ENCODE peak calls at places on chromosomes 1 and 21, in five cellular contexts. S is GM10248, B is bronchial epithelial cell, A is amniotic stem cell, K is GM06990. N is an unnamed sample.

GRCh38 chr1:235648954-235649721 is 446 bp downstream of the GNG4 start:
- DNase-seq in S (peak), B (peak), A (peak), K (no peak), N (peak)

GRCh38 chr1:94597701-94598100 is 56.1 kb upstream of the F3 start:
- DNase-seq in S (no peak), B (peak), A (no peak), K (no peak), N (no peak)

GRCh38 chr1:154193821-154194220 is 1.9 kb upstream of the TPM3 start:
- DNase-seq in S (no peak), B (peak), A (no peak), K (no peak), N (no peak)

GRCh38 chr1:44049839-44050238 is 18.6 kb upstream of the SLC6A9 start:
- DNase-seq in S (no peak), B (peak), A (peak), K (no peak), N (no peak)

GRCh38 chr1:167738158-167738557 is 16.4 kb downstream of the MPZL1 start:
- DNase-seq in S (no peak), B (no peak), A (no peak), K (no peak), N (no peak)

GRCh38 chr1:227586733-227587132 is 23.4 kb downstream of the ZNF678 start:
- DNase-seq in S (no peak), B (no peak), A (no peak), K (no peak), N (no peak)

GRCh38 chr1:185917646-185918045 is 183.5 kb downstream of the HMCN1 start:
- DNase-seq in S (no peak), B (peak), A (no peak), K (no peak), N (no peak)

GRCh38 chr1:14866841-14867626 is 268.5 kb downstream of the KAZN start:
- DNase-seq in S (no peak), B (no peak), A (no peak), K (no peak), N (no peak)

GRCh38 chr1:40876436-40876761 is 14.2 kb upstream of the CITED4 start:
- DNase-seq in S (no peak), B (no peak), A (no peak), K (no peak), N (no peak)

GRCh38 chr1:38835230-38835827 is 24.2 kb downstream of the RRAGC start:
- DNase-seq in S (peak), B (peak), A (peak), K (peak), N (no peak)

GRCh38 chr1:219433471-219434131 is 179.3 kb downstream of the ZC3H11B start:
- DNase-seq in S (no peak), B (peak), A (no peak), K (no peak), N (no peak)

GRCh38 chr1:34924759-34925555 is 4.5 kb downstream of the DLGAP3 start:
- DNase-seq in S (peak), B (peak), A (peak), K (no peak), N (no peak)

GRCh38 chr1:143720087-143721023 is 251.4 kb downstream of the FAM72C start:
- DNase-seq in S (no peak), B (no peak), A (no peak), K (peak), N (no peak)

GRCh38 chr21:37626320-37626719 is 259.7 kb downstream of the DYRK1A start:
- DNase-seq in S (no peak), B (no peak), A (no peak), K (no peak), N (no peak)

GRCh38 chr21:42574234-42575027 is 60.8 kb downstream of the SLC37A1 start:
- DNase-seq in S (no peak), B (no peak), A (no peak), K (no peak), N (no peak)

GRCh38 chr21:39504230-39504629 is 52.5 kb downstream of the SH3BGR start:
- DNase-seq in S (no peak), B (no peak), A (no peak), K (no peak), N (no peak)

GRCh38 chr1:101081496-101082282 is 56.1 kb upstream of the DPH5 start:
- DNase-seq in S (no peak), B (no peak), A (no peak), K (peak), N (peak)

GRCh38 chr1:46646844-46647243 is 21.3 kb downstream of the ATPAF1 start:
- DNase-seq in S (no peak), B (no peak), A (no peak), K (no peak), N (no peak)

GRCh38 chr1:220157738-220158137 is 63.8 kb downstream of the IARS2 start:
- DNase-seq in S (no peak), B (no peak), A (no peak), K (no peak), N (no peak)

GRCh38 chr1:47688631-47689296 is 250.9 kb downstream of the FOXD2 start:
- DNase-seq in S (no peak), B (no peak), A (no peak), K (no peak), N (no peak)

GRCh38 chr21:14607262-14607661 is 61.1 kb upstream of the SAMSN1 start:
- DNase-seq in S (no peak), B (no peak), A (no peak), K (no peak), N (no peak)

N was measured in natural killer cell treated with Interleukin-12 subunit alpha and Interleukin-12 subunit beta and Interleukin-15 and Interleukin-18, amount 100 ng/mL, for 72 hours.